ENCODE peak calls at places on chromosomes 6 and 20, in six cellular contexts. A is H9, F is mesenchymal stem cell, D is H1, K is IMR-90, T is neuronal stem cell. O is an unnamed sample.
A peak's percentile ranks its signal among the peaks of the same experiment; 100 is the strongest.

GRCh38 chr20:13844296-13844695 is 59.5 kb downstream of the NDUFAF5 start:
- DNase-seq in A (no peak), F (no peak), D (no peak), K (no peak), T (no peak), O (no peak)

GRCh38 chr20:21323640-21324039 is 20.5 kb downstream of the XRN2 start:
- DNase-seq in A (no peak), F (peak; percentile 88), D (no peak), K (peak; percentile 86), T (no peak), O (no peak)

GRCh38 chr20:19769516-19769915 is 11.5 kb downstream of the RIN2 start:
- DNase-seq in A (no peak), F (no peak), D (no peak), K (no peak), T (no peak), O (no peak)

GRCh38 chr6:126302191-126302590 is 37.7 kb upstream of the CENPW start:
- DNase-seq in A (no peak), F (no peak), D (no peak), K (no peak), T (no peak), O (no peak)

GRCh38 chr6:165049362-165049761 is 260.0 kb downstream of the C6orf118 start:
- DNase-seq in A (peak; percentile 82), F (peak; percentile 42), D (peak; percentile 58), K (no peak), T (peak; percentile 5), O (peak; percentile 86)

GRCh38 chr20:56437196-56437960 is 25.3 kb downstream of the CASS4 start:
- DNase-seq in A (no peak), F (no peak), D (no peak), K (no peak), T (no peak), O (no peak)

GRCh38 chr6:16731503-16732018 is 29.7 kb downstream of the ATXN1 start:
- DNase-seq in A (no peak), F (peak; percentile 25), D (no peak), K (no peak), T (no peak), O (no peak)

GRCh38 chr6:21354805-21355238 is 238.7 kb upstream of the SOX4 start:
- DNase-seq in A (no peak), F (no peak), D (no peak), K (no peak), T (no peak), O (no peak)

GRCh38 chr6:22512716-22513452 is 56.5 kb upstream of the HDGFL1 start:
- DNase-seq in A (no peak), F (no peak), D (no peak), K (peak; percentile 86), T (no peak), O (no peak)

GRCh38 chr6:149683256-149683860 is 34.5 kb downstream of the LATS1 start:
- DNase-seq in A (no peak), F (no peak), D (no peak), K (no peak), T (no peak), O (no peak)

GRCh38 chr20:1273366-1273765 is 7.3 kb downstream of the SNPH start:
- DNase-seq in A (no peak), F (no peak), D (no peak), K (no peak), T (no peak), O (no peak)

GRCh38 chr20:15756001-15756400 is 817.2 kb downstream of the KIF16B start:
- DNase-seq in A (no peak), F (no peak), D (no peak), K (no peak), T (no peak), O (no peak)

GRCh38 chr20:38286586-38287502 is 17.1 kb upstream of the BPI start:
- DNase-seq in A (no peak), F (no peak), D (no peak), K (no peak), T (no peak), O (no peak)

GRCh38 chr6:130240232-130240631 is 17.5 kb upstream of the SAMD3 start:
- DNase-seq in A (no peak), F (peak; percentile 19), D (no peak), K (peak; percentile 78), T (no peak), O (no peak)

GRCh38 chr6:36296240-36296639 is 26.4 kb downstream of the PNPLA1 start:
- DNase-seq in A (no peak), F (no peak), D (no peak), K (peak; percentile 4), T (no peak), O (no peak)

GRCh38 chr6:117534974-117535373 is 52.5 kb downstream of the DCBLD1 start:
- DNase-seq in A (no peak), F (peak; percentile 51), D (no peak), K (no peak), T (no peak), O (peak; percentile 58)

GRCh38 chr6:104688283-104688969 is 171.3 kb downstream of the HACE1 start:
- DNase-seq in A (no peak), F (peak; percentile 28), D (no peak), K (no peak), T (no peak), O (no peak)

GRCh38 chr6:167097770-167098169 is 25.1 kb upstream of the CCR6 start:
- DNase-seq in A (no peak), F (no peak), D (no peak), K (no peak), T (no peak), O (no peak)

GRCh38 chr6:108497883-108498282 is 62.8 kb upstream of the FOXO3 start:
- DNase-seq in A (peak; percentile 52), F (peak; percentile 47), D (no peak), K (peak; percentile 35), T (peak; percentile 41), O (peak; percentile 75)

GRCh38 chr6:128807577-128807976 is 75.4 kb upstream of the LAMA2 start:
- DNase-seq in A (no peak), F (peak; percentile 55), D (no peak), K (peak; percentile 60), T (peak; percentile 6), O (peak; percentile 65)

GRCh38 chr6:137492771-137493217 is 1.4 kb downstream of the OLIG3 start:
- DNase-seq in A (no peak), F (no peak), D (no peak), K (no peak), T (peak; percentile 11), O (no peak)

GRCh38 chr20:55693646-55694045 is 311.7 kb downstream of the CBLN4 start:
- DNase-seq in A (no peak), F (no peak), D (no peak), K (no peak), T (no peak), O (peak; percentile 71)

GRCh38 chr6:100998111-100998510 is 117.0 kb upstream of the ASCC3 start:
- DNase-seq in A (no peak), F (peak; percentile 13), D (no peak), K (peak; percentile 5), T (no peak), O (no peak)

GRCh38 chr20:64038579-64039292 is 2.8 kb downstream of the C20orf204 start:
- DNase-seq in A (peak; percentile 89), F (peak; percentile 74), D (no peak), K (peak; percentile 67), T (peak; percentile 60), O (peak; percentile 78)

GRCh38 chr6:1381397-1382330 is 7.7 kb upstream of the FOXF2 start:
- DNase-seq in A (peak; percentile 63), F (no peak), D (no peak), K (no peak), T (peak; percentile 73), O (peak; percentile 67)

GRCh38 chr6:37819802-37820712 is 530 bp downstream of the ZFAND3 start:
- DNase-seq in A (peak; percentile 40), F (peak; percentile 82), D (no peak), K (peak; percentile 65), T (no peak), O (peak; percentile 79)

DNA sequence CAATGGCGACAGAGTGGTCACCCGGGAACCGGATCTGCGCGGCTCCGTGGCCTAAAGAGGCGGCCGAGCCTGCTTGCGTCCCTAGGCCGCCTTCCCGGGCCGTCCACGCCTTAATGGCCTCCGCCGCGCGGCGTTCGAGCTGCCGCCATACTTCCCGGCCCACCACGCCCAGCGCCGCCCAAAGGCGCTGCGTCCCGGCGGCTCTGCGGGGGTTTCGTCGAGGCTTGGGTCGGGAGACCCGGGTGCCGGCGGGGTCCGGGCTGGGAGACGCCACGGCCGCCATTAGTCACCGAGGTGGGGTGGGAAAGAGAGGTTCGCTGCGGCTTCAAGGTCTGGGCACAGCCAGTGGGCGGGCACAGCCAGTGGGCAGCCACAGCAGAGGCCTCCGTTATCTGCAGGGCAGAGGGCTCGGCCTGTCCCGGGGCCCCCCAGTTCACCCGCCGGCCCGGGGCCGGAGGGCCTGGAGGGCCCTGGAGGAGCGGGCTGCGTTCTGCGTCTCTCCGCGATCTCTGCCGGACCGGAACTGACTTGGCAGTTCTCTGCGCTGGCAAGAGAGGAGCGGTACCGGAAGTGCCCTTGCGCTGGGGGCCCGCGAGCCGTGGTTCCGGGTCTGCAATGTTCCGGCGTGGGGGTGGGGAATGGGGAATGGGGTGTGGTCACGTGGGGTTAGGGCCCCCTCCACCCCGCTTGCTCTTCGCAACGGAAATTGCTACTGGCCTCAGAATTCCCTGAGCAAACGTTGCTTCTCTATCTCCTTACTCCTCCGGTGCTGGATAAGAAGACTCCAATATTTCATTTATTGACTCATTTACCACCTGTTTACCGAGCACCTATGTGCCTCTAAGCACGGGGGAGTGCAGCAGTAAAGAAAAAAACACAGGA is 82.3 kb downstream of the CNBD2 start:
- DNase-seq in A (peak; percentile 88), F (peak; percentile 85), D (peak; percentile 85), K (peak; percentile 82), T (peak; percentile 69), O (peak; percentile 92)
- H2AK5ac ChIP-seq in A (no peak overlapping the region), F (peak overlapping the region; percentile 91), D (no peak overlapping the region), K (peak overlapping the region; percentile 77), T (peak overlapping the region; percentile 37), O (no peak overlapping the region)

DNA sequence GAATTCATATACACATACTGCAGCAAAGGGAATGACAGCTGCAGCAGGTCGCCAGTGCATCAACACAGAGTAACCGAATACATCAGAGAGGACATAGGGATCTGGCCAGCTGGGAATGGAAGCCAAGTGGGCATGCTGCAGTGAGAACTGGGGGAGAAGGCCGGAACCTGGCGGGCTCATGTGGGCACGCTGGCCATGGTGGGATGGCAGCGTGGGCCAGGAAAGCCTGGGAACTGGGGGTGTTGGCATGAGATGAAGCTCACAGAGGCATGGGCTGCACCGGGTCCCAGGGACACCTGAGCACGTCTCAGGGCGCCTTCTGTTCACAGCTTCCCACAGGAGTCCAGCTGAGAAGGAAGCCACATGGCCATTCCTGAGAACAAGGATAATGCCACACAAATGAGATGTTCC is 139.5 kb upstream of the AGPAT4 start:
- DNase-seq in A (no peak), F (no peak), D (no peak), K (no peak), T (no peak), O (no peak)
- H3K79me1 ChIP-seq in A (no peaks in the 10 kb centered on the region), F (no peaks in the 10 kb centered on the region), D (no peaks in the 10 kb centered on the region), K (no peaks in the 10 kb centered on the region), T (no peaks in the 10 kb centered on the region), O (no peaks in the 10 kb centered on the region)

DNA sequence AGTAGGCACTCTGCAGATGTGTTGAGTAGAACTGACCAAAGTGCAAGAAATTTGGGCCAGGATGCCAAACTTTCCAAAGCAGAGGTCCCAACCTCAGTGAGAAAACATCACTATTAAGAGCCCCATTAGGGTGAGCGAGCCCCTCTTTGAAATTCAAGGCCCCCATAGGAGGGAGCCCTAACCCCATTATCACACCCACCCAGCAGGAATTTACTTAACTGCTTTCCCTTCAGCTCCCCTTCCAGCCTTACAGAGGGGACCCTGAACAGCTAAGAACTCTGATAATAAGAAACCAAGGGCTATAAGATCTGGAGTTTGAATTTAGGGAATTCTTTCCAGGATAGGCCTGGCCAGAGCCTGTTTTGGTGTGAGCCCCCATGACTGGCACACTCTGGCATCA is 130.7 kb downstream of the NFATC2 start:
- DNase-seq in A (no peak), F (no peak), D (no peak), K (no peak), T (no peak), O (no peak)
- H2AK5ac ChIP-seq in A (no peak overlapping the region), F (no peak overlapping the region), D (no peak overlapping the region), K (no peak overlapping the region), T (no peak overlapping the region), O (no peak overlapping the region)

GRCh38 chr6:169277619-169278018 is 24.0 kb upstream of the THBS2 start:
- DNase-seq in A (no peak), F (no peak), D (no peak), K (no peak), T (no peak), O (no peak)
- H3K79me1 ChIP-seq in A (no peaks in the 10 kb centered on the region), F (no peaks in the 10 kb centered on the region), D (no peaks in the 10 kb centered on the region), K (no peaks in the 10 kb centered on the region), T (peaks cover 2% of the 10 kb centered on the region), O (no peaks in the 10 kb centered on the region)

O was measured in mesendoderm.